ENCODE peak calls at places on chromosome 15, in eight cellular contexts. P is HepG2, B is GM23338, Q is prostate gland, J is HCT116, L is spleen, G is HL-60, U is Panc1. R is an unnamed sample.

GRCh38 chr15:57534279-57534678 is 57.4 kb upstream of the MYZAP start:
- DNase-seq in Q (no peak), P (no peak), L (no peak), G (no peak), B (peak; percentile 58), U (no peak), J (no peak), R (no peak)

GRCh38 chr15:44676676-44677075 is 13.2 kb upstream of the SPG11 start:
- DNase-seq in L (no peak), P (no peak), Q (no peak), U (no peak), J (no peak), G (no peak), B (no peak), R (no peak)

GRCh38 chr15:59174161-59174845 is 32.3 kb upstream of the LDHAL6B start:
- DNase-seq in B (no peak), L (no peak), Q (no peak), U (no peak), J (no peak), G (no peak), P (no peak), R (no peak)

GRCh38 chr15:64105113-64105704 is 9.4 kb downstream of the SNX1 start:
- DNase-seq in Q (peak; percentile 23), L (no peak), P (no peak), B (no peak), J (no peak), G (no peak), U (no peak), R (no peak)

GRCh38 chr15:47718474-47719440 is 1.5 kb downstream of the SEMA6D start:
- DNase-seq in L (no peak), G (no peak), P (no peak), Q (peak; percentile 23), B (peak; percentile 40), U (no peak), J (no peak), R (peak; percentile 45)

GRCh38 chr15:99134317-99134821 is 29.5 kb downstream of the SYNM start:
- DNase-seq in L (no peak), U (no peak), J (no peak), Q (no peak), B (no peak), G (no peak), P (no peak), R (no peak)

GRCh38 chr15:39499701-39500100 is 81.2 kb upstream of the THBS1 start:
- DNase-seq in U (no peak), G (no peak), P (no peak), L (no peak), Q (no peak), B (no peak), J (no peak), R (no peak)

GRCh38 chr15:63953524-63953923 is 92.8 kb downstream of the DAPK2 start:
- DNase-seq in J (no peak), P (no peak), Q (no peak), L (no peak), U (no peak), B (no peak), G (no peak), R (no peak)

GRCh38 chr15:82305621-82306048 is 43.0 kb downstream of the SAXO2 start:
- DNase-seq in L (no peak), J (no peak), Q (no peak), B (no peak), U (no peak), P (no peak), G (no peak), R (no peak)

GRCh38 chr15:56208641-56209155 is 35.0 kb downstream of the RFX7 start:
- DNase-seq in J (no peak), L (no peak), U (no peak), Q (no peak), P (no peak), B (no peak), G (no peak), R (no peak)

DNA sequence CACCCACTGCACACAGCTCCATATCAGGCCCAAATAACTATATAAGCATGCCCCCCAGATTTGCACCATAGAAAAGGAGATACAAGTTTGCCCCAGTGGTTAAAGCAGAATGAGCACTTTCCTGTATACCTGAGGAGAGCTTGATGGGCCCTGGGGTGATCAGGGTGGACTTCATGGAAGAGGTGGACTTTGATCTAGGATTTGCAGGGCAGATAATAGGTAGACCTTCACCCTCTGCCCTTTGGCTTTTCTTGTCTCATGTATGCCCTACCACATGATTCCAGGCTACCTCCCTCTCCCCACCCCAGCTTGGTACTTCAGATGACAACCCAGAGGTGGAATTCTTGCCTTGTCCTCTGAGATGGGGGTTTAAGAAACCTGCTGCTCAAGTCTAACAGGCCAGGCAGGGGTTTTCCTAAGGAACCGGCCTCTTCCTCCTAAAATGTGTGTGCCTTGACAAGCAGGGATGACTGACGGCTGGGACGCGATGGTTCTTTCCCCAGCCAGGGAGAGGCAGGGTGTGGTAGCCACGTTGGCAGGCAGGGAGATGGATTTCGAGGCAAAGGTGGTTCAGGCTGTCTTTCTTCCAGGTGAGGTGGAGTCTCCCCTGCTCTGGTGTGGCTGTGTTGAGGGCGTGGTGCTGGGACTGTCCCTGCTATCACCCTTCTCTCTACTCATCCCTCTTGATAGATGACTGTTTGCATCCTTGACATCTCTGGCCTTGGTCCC is 6.6 kb upstream of the RHCG start:
- DNase-seq in P (no peak), Q (no peak), J (no peak), U (no peak), G (no peak), B (no peak), L (no peak), R (peak; percentile 33)
- TF ChIP-seq POLR2AphosphoS5 in P (no peak), Q (no peak), J (no peak), U (no peak), G (no peak), B (no peak), L (no peak), R (no peak)

DNA sequence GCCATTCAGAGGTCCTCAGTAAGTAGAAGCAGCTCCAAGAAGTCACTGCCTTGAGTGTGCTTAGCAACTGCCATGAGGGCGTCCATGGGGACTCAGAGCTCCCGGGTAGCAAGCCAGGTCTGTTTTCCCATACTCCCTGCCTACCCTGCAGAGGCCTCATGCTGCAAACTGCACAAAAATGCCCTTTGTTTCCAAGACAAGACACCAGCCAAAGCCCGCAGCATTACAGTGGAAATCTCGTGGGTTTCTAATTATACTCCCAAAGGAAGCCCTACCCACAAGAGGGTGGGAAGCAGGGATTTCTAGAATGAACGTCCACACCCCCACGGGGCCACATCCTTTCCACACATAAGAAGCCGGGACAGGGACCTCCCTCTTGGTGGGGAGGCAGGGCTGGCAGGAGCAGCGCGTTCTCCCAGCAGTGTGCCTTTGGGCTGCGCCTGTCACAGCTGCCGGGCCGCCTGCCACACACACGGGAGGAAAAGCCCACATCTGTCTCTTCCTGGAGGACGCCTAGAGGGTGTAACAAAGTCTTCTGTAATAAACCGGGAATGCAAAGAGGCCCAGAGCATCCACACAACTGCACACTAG is 31.1 kb downstream of the FAM174B start:
- DNase-seq in U (no peak), L (peak; percentile 41), G (no peak), P (no peak), B (no peak), Q (no peak), J (no peak), R (peak; percentile 19)
- H3K27ac ChIP-seq in U (no peak overlapping the region), L (no peak overlapping the region), G (no peak overlapping the region), P (no peak overlapping the region), B (no peak overlapping the region), Q (peak overlapping the region; percentile 47), J (no peak overlapping the region), R (peak overlapping the region; percentile 59)

DNA sequence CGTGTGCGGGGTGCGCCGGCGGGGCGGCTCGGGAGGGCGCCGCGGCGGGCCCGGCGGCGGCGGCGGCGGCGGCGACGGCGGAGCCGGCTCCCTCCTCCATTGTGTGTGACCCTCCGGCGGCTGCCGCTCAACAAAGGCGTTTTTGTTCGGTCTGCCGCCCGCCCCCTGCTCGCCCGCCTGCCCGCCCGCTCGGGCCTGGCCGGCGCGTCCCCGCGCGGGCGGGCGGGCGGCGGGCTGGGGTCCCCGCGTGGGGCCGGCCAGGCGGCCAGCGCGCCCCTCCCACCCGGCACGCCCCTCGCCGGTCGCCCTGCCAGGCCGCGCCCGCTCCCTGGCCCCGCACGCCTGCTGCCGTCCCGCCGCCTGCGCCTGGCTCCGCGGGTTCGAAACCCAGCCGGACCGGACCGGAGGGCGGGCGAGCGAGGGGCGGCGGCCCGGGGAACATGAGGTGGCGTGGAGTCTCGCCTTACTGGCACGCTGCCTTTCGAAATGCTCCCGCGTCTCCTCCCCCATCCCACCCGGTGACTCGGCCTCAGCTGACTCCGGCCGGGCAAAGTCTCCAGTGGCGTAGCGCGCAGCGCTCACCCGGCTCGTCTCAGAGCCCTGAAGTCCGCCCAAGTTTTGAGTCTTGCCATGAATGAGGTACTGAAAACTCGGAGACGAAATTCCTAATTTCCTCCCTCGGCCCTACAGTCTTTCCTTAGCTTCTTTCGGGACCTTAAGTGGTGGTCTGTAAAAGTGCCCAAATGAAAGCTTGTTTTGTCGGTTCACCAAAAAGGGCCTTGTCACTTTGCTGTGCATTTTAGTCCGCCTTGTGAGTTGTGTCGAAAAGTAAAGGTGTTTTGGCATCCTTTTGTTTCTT is 604 bp downstream of the MAPK6 start:
- DNase-seq in Q (peak; percentile 69), L (peak; percentile 94), P (peak; percentile 75), G (peak; percentile 54), U (peak; percentile 78), B (peak; percentile 65), J (no peak), R (peak; percentile 92)
- TF ChIP-seq POLR2AphosphoS5 in Q (peak; percentile 48), L (peak; percentile 88), P (peak; percentile 49), G (no peak), U (no peak), B (no peak), J (peak; percentile 24), R (peak; percentile 87)

GRCh38 chr15:74869726-74870407 is 3.3 kb downstream of the SCAMP2 start:
- DNase-seq in J (no peak), B (no peak), P (no peak), L (peak; percentile 87), U (no peak), Q (no peak), G (peak; percentile 82), R (peak; percentile 81)

GRCh38 chr15:74870496-74871213 is 2.5 kb downstream of the SCAMP2 start:
- DNase-seq in U (no peak), B (no peak), J (no peak), G (no peak), P (no peak), Q (no peak), L (no peak), R (no peak)

GRCh38 chr15:74872702-74873035 is 496 bp downstream of the SCAMP2 start:
- DNase-seq in U (no peak), Q (no peak), L (no peak), P (no peak), G (no peak), J (no peak), B (no peak), R (no peak)

GRCh38 chr15:74873036-74873755 is at the start of gene SCAMP2:
- DNase-seq in B (peak; percentile 99), Q (peak; percentile 92), P (peak; percentile 91), L (peak; percentile 97), U (peak; percentile 81), J (peak; percentile 91), G (peak; percentile 89), R (peak; percentile 95)

GRCh38 chr15:74873756-74874424 is 725 bp upstream of the SCAMP2 start:
- DNase-seq in L (no peak), J (no peak), B (peak; percentile 44), G (peak; percentile 28), Q (no peak), P (peak; percentile 34), U (no peak), R (peak; percentile 48)
- H3K27ac ChIP-seq in L (peak overlapping the region; percentile 92), J (peak overlapping the region; percentile 12), B (peak overlapping the region; percentile 87), G (peak overlapping the region; percentile 95), Q (peak overlapping the region; percentile 87), P (peak overlapping the region; percentile 61), U (peak overlapping the region; percentile 81), R (peak overlapping the region; percentile 95)